ENCODE peak calls at places on chromosome 12, in five cellular contexts. S, U, I, N and H are unnamed samples.
A peak's percentile ranks its signal among the peaks of the same experiment; 100 is the strongest.

GRCh38 chr12:114935658-114936057 is 251.7 kb upstream of the TBX3 start:
- DNase-seq in S (no peak), U (no peak), I (peak; percentile 60), N (no peak), H (no peak)

GRCh38 chr12:116339800-116340371 is 62.4 kb upstream of the MED13L start:
- DNase-seq in S (peak; percentile 56), U (no peak), I (no peak), N (no peak), H (no peak)

GRCh38 chr12:52062167-52063080 is 7.4 kb upstream of the ATG101 start:
- DNase-seq in S (no peak), U (no peak), I (no peak), N (peak; percentile 35), H (no peak)

GRCh38 chr12:8108808-8109398 is 14.5 kb upstream of the CLEC4A start:
- DNase-seq in S (peak; percentile 79), U (peak; percentile 88), I (peak; percentile 81), N (peak; percentile 86), H (peak; percentile 80)

GRCh38 chr12:13038491-13039161 is 5.6 kb upstream of the FAM234B start:
- DNase-seq in S (peak; percentile 86), U (no peak), I (no peak), N (peak; percentile 83), H (no peak)

GRCh38 chr12:110249716-110250225 is 31.3 kb upstream of the ATP2A2 start:
- DNase-seq in S (no peak), U (peak; percentile 52), I (no peak), N (no peak), H (no peak)

GRCh38 chr12:7609480-7609879 is 56.2 kb downstream of the APOBEC1 start:
- DNase-seq in S (peak; percentile 7), U (no peak), I (peak; percentile 1), N (peak; percentile 11), H (no peak)

GRCh38 chr12:25894759-25895158 is 63.7 kb upstream of the RASSF8 start:
- DNase-seq in S (no peak), U (no peak), I (no peak), N (peak; percentile 19), H (no peak)

GRCh38 chr12:102167821-102168605 is 29.6 kb downstream of the PMCH start:
- DNase-seq in S (peak; percentile 28), U (no peak), I (no peak), N (peak; percentile 9), H (no peak)

GRCh38 chr12:92928431-92928961 is 599 bp downstream of the EEA1 start:
- DNase-seq in S (no peak), U (peak; percentile 71), I (peak; percentile 15), N (peak; percentile 12), H (peak; percentile 57)

GRCh38 chr12:52370906-52371608 is 3.8 kb upstream of the KRT85 start:
- DNase-seq in S (peak; percentile 46), U (peak; percentile 30), I (no peak), N (peak; percentile 72), H (no peak)

GRCh38 chr12:89948266-89949175 is 239.9 kb upstream of the ATP2B1 start:
- DNase-seq in S (no peak), U (no peak), I (no peak), N (no peak), H (no peak)

DNA sequence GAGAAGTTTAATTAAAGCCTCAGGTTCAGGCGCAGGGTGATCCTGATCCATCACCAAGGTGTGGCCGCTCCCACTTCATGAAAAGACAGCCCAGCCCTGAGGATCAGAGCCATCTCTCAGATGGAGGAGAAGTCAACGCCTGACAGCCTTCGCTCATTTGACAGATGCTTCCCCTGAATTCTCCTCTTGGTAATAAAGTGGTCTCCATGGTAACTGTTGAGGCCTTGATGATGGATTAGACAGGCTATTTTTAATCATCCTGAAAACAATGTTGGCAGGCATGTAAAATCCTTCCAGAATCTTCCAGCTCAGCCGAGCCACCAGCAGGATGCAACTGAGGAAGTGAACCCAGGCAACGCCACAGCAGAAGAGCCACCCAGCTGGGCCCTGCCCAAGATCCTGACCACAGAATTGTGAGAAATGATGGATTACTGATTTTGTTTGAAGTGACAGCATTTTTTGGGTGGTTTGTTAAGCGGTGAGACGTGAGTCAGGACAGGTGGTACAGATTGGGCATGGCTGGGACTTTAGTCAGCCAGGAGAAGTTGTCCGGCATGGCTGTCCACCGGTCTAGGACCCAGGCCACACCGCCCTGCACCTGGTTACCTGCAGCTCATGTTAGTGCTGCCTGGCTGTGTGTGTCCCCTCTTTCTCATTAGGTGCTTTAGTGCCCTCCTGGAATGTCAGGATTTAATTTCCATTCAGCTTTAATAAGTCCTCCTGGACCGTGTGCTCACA is 280.2 kb downstream of the ADGRD1 start:
- DNase-seq in S (no peak), U (no peak), I (no peak), N (no peak), H (no peak)
- H3K4me2 ChIP-seq in S (no peak overlapping the region), U (no peak overlapping the region), I (peak overlapping the region; percentile 37), N (no peak overlapping the region), H (no peak overlapping the region)

GRCh38 chr12:117521327-117521726 is 159.9 kb upstream of the NOS1 start:
- DNase-seq in S (no peak), U (no peak), I (no peak), N (no peak), H (no peak)
- H3K27ac ChIP-seq in S (no peak overlapping the region), U (no peak overlapping the region), I (no peak overlapping the region), N (no peak overlapping the region), H (no peak overlapping the region)

GRCh38 chr12:50618864-50619609 is 114.3 kb downstream of the DIP2B start:
- DNase-seq in S (peak; percentile 57), U (peak; percentile 67), I (peak; percentile 68), N (peak; percentile 45), H (no peak)
- H3K4me2 ChIP-seq in S (peak overlapping the region; percentile 64), U (peak overlapping the region; percentile 54), I (peak overlapping the region; percentile 62), N (no peak overlapping the region), H (peak overlapping the region; percentile 13)

DNA sequence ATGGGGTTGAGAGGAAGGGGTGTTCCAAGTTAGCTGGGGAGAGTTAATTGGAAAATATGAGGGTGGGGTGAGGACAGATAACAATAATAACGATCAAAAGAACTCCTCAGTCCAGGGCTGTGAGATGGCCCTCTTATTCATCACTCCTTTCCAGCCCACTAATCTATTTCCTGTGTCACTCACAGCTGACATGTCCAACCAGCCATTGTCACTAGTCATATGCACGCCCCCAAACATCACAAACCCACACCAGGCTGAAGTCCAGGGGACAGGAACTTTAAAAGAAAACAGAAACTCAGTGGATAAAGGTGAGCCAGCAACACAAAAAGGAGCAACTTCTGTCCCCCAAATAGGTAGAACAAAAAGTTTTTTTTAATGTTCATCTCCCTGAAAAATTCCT is 910 bp downstream of the CALCOCO1 start:
- DNase-seq in S (no peak), U (no peak), I (peak; percentile 37), N (no peak), H (no peak)
- H3K27ac ChIP-seq in S (no peak overlapping the region), U (no peak overlapping the region), I (no peak overlapping the region), N (peak overlapping the region; percentile 17), H (peak overlapping the region; percentile 64)

GRCh38 chr12:1350934-1351240 is 243.5 kb downstream of the FBXL14 start:
- DNase-seq in S (no peak), U (no peak), I (peak; percentile 10), N (no peak), H (no peak)
- H3K4me2 ChIP-seq in S (no peak overlapping the region), U (no peak overlapping the region), I (peak overlapping the region; percentile 24), N (no peak overlapping the region), H (no peak overlapping the region)

GRCh38 chr12:108191086-108191485 is 62.0 kb downstream of the WSCD2 start:
- DNase-seq in S (no peak), U (no peak), I (no peak), N (no peak), H (no peak)
- H3K27ac ChIP-seq in S (no peak overlapping the region), U (no peak overlapping the region), I (no peak overlapping the region), N (no peak overlapping the region), H (no peak overlapping the region)